ENCODE peak calls at places on chromosome 6, in six cellular contexts. One of them, this sample, is unnamed.

GRCh38 chr6:127366281-127367022 is 23.0 kb upstream of the ECHDC1 start:
- DNase-seq in HT1080: peak
- DNase-seq in activated CD4-positive, alpha-beta memory T cell treated with anti-CD3 and anti-CD28 coated beads for 36 hours: no peak
- DNase-seq in NCI-H1105: no peak
- DNase-seq in T-helper 9 cell: no peak
- DNase-seq in ecto neural progenitor cell: no peak
- DNase-seq in this sample: peak

GRCh38 chr6:155349129-155349528 is 34.8 kb upstream of the TFB1M start:
- DNase-seq in T-helper 9 cell: no peak
- DNase-seq in ecto neural progenitor cell: no peak
- DNase-seq in HT1080: peak
- DNase-seq in NCI-H1105: no peak
- DNase-seq in activated CD4-positive, alpha-beta memory T cell treated with anti-CD3 and anti-CD28 coated beads for 36 hours: no peak
- DNase-seq in this sample: no peak

GRCh38 chr6:155091756-155092155 is 96.6 kb downstream of the TIAM2 start:
- DNase-seq in T-helper 9 cell: no peak
- DNase-seq in ecto neural progenitor cell: no peak
- DNase-seq in activated CD4-positive, alpha-beta memory T cell treated with anti-CD3 and anti-CD28 coated beads for 36 hours: no peak
- DNase-seq in NCI-H1105: no peak
- DNase-seq in HT1080: no peak
- DNase-seq in this sample: no peak

GRCh38 chr6:154605207-154605877 is 94.9 kb upstream of the CNKSR3 start:
- DNase-seq in NCI-H1105: no peak
- DNase-seq in activated CD4-positive, alpha-beta memory T cell treated with anti-CD3 and anti-CD28 coated beads for 36 hours: peak
- DNase-seq in T-helper 9 cell: no peak
- DNase-seq in HT1080: peak
- DNase-seq in ecto neural progenitor cell: no peak
- DNase-seq in this sample: no peak

GRCh38 chr6:1335367-1336037 is 23.6 kb downstream of the FOXQ1 start:
- DNase-seq in NCI-H1105: peak
- DNase-seq in activated CD4-positive, alpha-beta memory T cell treated with anti-CD3 and anti-CD28 coated beads for 36 hours: no peak
- DNase-seq in ecto neural progenitor cell: no peak
- DNase-seq in T-helper 9 cell: no peak
- DNase-seq in HT1080: peak
- DNase-seq in this sample: peak

GRCh38 chr6:3281669-3282460 is 23.1 kb downstream of the PSMG4 start:
- DNase-seq in ecto neural progenitor cell: no peak
- DNase-seq in T-helper 9 cell: no peak
- DNase-seq in NCI-H1105: no peak
- DNase-seq in activated CD4-positive, alpha-beta memory T cell treated with anti-CD3 and anti-CD28 coated beads for 36 hours: no peak
- DNase-seq in HT1080: peak
- DNase-seq in this sample: peak

GRCh38 chr6:45965007-45965406 is 50.7 kb downstream of the CLIC5 start:
- DNase-seq in NCI-H1105: no peak
- DNase-seq in ecto neural progenitor cell: no peak
- DNase-seq in activated CD4-positive, alpha-beta memory T cell treated with anti-CD3 and anti-CD28 coated beads for 36 hours: no peak
- DNase-seq in HT1080: peak
- DNase-seq in T-helper 9 cell: no peak
- DNase-seq in this sample: peak

GRCh38 chr6:64411226-64411625 is 775.6 kb downstream of the PHF3 start:
- DNase-seq in ecto neural progenitor cell: no peak
- DNase-seq in activated CD4-positive, alpha-beta memory T cell treated with anti-CD3 and anti-CD28 coated beads for 36 hours: no peak
- DNase-seq in T-helper 9 cell: no peak
- DNase-seq in NCI-H1105: no peak
- DNase-seq in HT1080: no peak
- DNase-seq in this sample: peak

GRCh38 chr6:163398796-163399195 is 15.7 kb upstream of the QKI start:
- DNase-seq in T-helper 9 cell: no peak
- DNase-seq in NCI-H1105: no peak
- DNase-seq in HT1080: no peak
- DNase-seq in activated CD4-positive, alpha-beta memory T cell treated with anti-CD3 and anti-CD28 coated beads for 36 hours: no peak
- DNase-seq in ecto neural progenitor cell: no peak
- DNase-seq in this sample: no peak

GRCh38 chr6:13217206-13217905 is 111.0 kb downstream of the TBC1D7 start:
- DNase-seq in activated CD4-positive, alpha-beta memory T cell treated with anti-CD3 and anti-CD28 coated beads for 36 hours: no peak
- DNase-seq in T-helper 9 cell: no peak
- DNase-seq in HT1080: peak
- DNase-seq in NCI-H1105: no peak
- DNase-seq in ecto neural progenitor cell: no peak
- DNase-seq in this sample: peak

GRCh38 chr6:170269151-170269872 is 21.6 kb downstream of the DLL1 start:
- DNase-seq in HT1080: no peak
- DNase-seq in activated CD4-positive, alpha-beta memory T cell treated with anti-CD3 and anti-CD28 coated beads for 36 hours: no peak
- DNase-seq in ecto neural progenitor cell: no peak
- DNase-seq in T-helper 9 cell: no peak
- DNase-seq in NCI-H1105: peak
- DNase-seq in this sample: no peak

GRCh38 chr6:16397623-16398022 is 159.2 kb downstream of the GMPR start:
- DNase-seq in NCI-H1105: no peak
- DNase-seq in ecto neural progenitor cell: no peak
- DNase-seq in T-helper 9 cell: no peak
- DNase-seq in HT1080: no peak
- DNase-seq in activated CD4-positive, alpha-beta memory T cell treated with anti-CD3 and anti-CD28 coated beads for 36 hours: peak
- DNase-seq in this sample: no peak

GRCh38 chr6:14272111-14273085 is 154.8 kb downstream of the CD83 start:
- DNase-seq in NCI-H1105: no peak
- DNase-seq in T-helper 9 cell: no peak
- DNase-seq in activated CD4-positive, alpha-beta memory T cell treated with anti-CD3 and anti-CD28 coated beads for 36 hours: no peak
- DNase-seq in HT1080: peak
- DNase-seq in ecto neural progenitor cell: peak
- DNase-seq in this sample: peak

GRCh38 chr6:21999012-21999528 is 297.8 kb downstream of the PRL start:
- DNase-seq in activated CD4-positive, alpha-beta memory T cell treated with anti-CD3 and anti-CD28 coated beads for 36 hours: no peak
- DNase-seq in T-helper 9 cell: no peak
- DNase-seq in HT1080: peak
- DNase-seq in NCI-H1105: no peak
- DNase-seq in ecto neural progenitor cell: no peak
- DNase-seq in this sample: peak